ENCODE peak calls at places on chromosome 1, in five cellular contexts. One of them, this sample, is unnamed. For H3K4me1 and H3K9me3, the result is how much of the 10 kb centered on the place peaks cover.

GRCh38 chr1:236762410-236762809 is 32.7 kb upstream of the MTR start:
- DNase-seq in heart left ventricle: no peak
- DNase-seq in left ventricle myocardium inferior: no peak
- DNase-seq in fibroblast of lung: no peak
- DNase-seq in IMR-90: no peak
- DNase-seq in this sample: no peak

GRCh38 chr1:54159733-54160316 is 7.0 kb upstream of the CDCP2 start:
- DNase-seq in IMR-90: no peak
- DNase-seq in left ventricle myocardium inferior: no peak
- DNase-seq in heart left ventricle: no peak
- DNase-seq in fibroblast of lung: no peak
- DNase-seq in this sample: no peak

GRCh38 chr1:22263359-22263758 is 120.5 kb upstream of the WNT4 start:
- DNase-seq in fibroblast of lung: no peak
- DNase-seq in heart left ventricle: no peak
- DNase-seq in IMR-90: no peak
- DNase-seq in left ventricle myocardium inferior: no peak
- DNase-seq in this sample: no peak

GRCh38 chr1:178155478-178156255 is 61.8 kb downstream of the RASAL2 start:
- DNase-seq in fibroblast of lung: peak
- DNase-seq in heart left ventricle: no peak
- DNase-seq in left ventricle myocardium inferior: no peak
- DNase-seq in IMR-90: no peak
- DNase-seq in this sample: no peak

GRCh38 chr1:197811769-197812168 is 36.5 kb upstream of the DENND1B start:
- DNase-seq in IMR-90: peak
- DNase-seq in heart left ventricle: no peak
- DNase-seq in left ventricle myocardium inferior: no peak
- DNase-seq in fibroblast of lung: peak
- DNase-seq in this sample: no peak

GRCh38 chr1:118535901-118536300 is 350.9 kb upstream of the SPAG17 start:
- DNase-seq in IMR-90: no peak
- DNase-seq in fibroblast of lung: no peak
- DNase-seq in heart left ventricle: no peak
- DNase-seq in left ventricle myocardium inferior: no peak
- DNase-seq in this sample: no peak

GRCh38 chr1:20233866-20234265 is 47.5 kb upstream of the PLA2G2C start:
- DNase-seq in heart left ventricle: no peak
- DNase-seq in fibroblast of lung: peak
- DNase-seq in left ventricle myocardium inferior: no peak
- DNase-seq in IMR-90: no peak
- DNase-seq in this sample: no peak

GRCh38 chr1:164565356-164565755 is 6.4 kb downstream of the PBX1 start:
- DNase-seq in fibroblast of lung: peak
- DNase-seq in left ventricle myocardium inferior: no peak
- DNase-seq in heart left ventricle: no peak
- DNase-seq in IMR-90: no peak
- DNase-seq in this sample: no peak

GRCh38 chr1:5742032-5742431 is 250.2 kb downstream of the NPHP4 start:
- DNase-seq in left ventricle myocardium inferior: no peak
- DNase-seq in fibroblast of lung: no peak
- DNase-seq in heart left ventricle: peak
- DNase-seq in IMR-90: no peak
- DNase-seq in this sample: peak

GRCh38 chr1:154871374-154871773 is 1.3 kb upstream of the KCNN3 start:
- DNase-seq in IMR-90: no peak
- DNase-seq in heart left ventricle: no peak
- DNase-seq in fibroblast of lung: no peak
- DNase-seq in left ventricle myocardium inferior: no peak
- DNase-seq in this sample: no peak

GRCh38 chr1:113002297-113002696 is 46.3 kb upstream of the SLC16A1 start:
- DNase-seq in IMR-90: no peak
- DNase-seq in fibroblast of lung: no peak
- DNase-seq in heart left ventricle: no peak
- DNase-seq in left ventricle myocardium inferior: no peak
- DNase-seq in this sample: no peak

GRCh38 chr1:89525169-89525855 is 683 bp downstream of the LRRC8B start:
- DNase-seq in fibroblast of lung: peak
- DNase-seq in heart left ventricle: peak
- DNase-seq in IMR-90: no peak
- DNase-seq in left ventricle myocardium inferior: peak
- DNase-seq in this sample: peak

GRCh38 chr1:203480525-203481084 is 5.0 kb downstream of the PRELP start:
- DNase-seq in fibroblast of lung: peak
- DNase-seq in IMR-90: peak
- DNase-seq in left ventricle myocardium inferior: peak
- DNase-seq in heart left ventricle: peak
- DNase-seq in this sample: no peak

GRCh38 chr1:206472886-206473285 is 2.6 kb downstream of the IKBKE start:
- DNase-seq in left ventricle myocardium inferior: no peak
- DNase-seq in heart left ventricle: no peak
- DNase-seq in fibroblast of lung: no peak
- DNase-seq in IMR-90: no peak
- DNase-seq in this sample: no peak

GRCh38 chr1:112389689-112390088 is 6.3 kb upstream of the CTTNBP2NL start:
- DNase-seq in heart left ventricle: no peak
- DNase-seq in left ventricle myocardium inferior: no peak
- DNase-seq in IMR-90: no peak
- DNase-seq in fibroblast of lung: peak
- DNase-seq in this sample: no peak

GRCh38 chr1:19563336-19564097 is 78.2 kb upstream of the CAPZB start:
- DNase-seq in left ventricle myocardium inferior: peak
- DNase-seq in fibroblast of lung: peak
- DNase-seq in heart left ventricle: peak
- DNase-seq in IMR-90: peak
- DNase-seq in this sample: no peak

GRCh38 chr1:54853793-54854370 is 33.1 kb downstream of the DHCR24 start:
- DNase-seq in IMR-90: no peak
- DNase-seq in heart left ventricle: no peak
- DNase-seq in left ventricle myocardium inferior: no peak
- DNase-seq in fibroblast of lung: no peak
- DNase-seq in this sample: no peak

GRCh38 chr1:168360622-168361021 is 79.9 kb downstream of the TBX19 start:
- DNase-seq in left ventricle myocardium inferior: no peak
- DNase-seq in heart left ventricle: no peak
- DNase-seq in fibroblast of lung: peak
- DNase-seq in IMR-90: no peak
- DNase-seq in this sample: peak

GRCh38 chr1:167856711-167857418 is 57.1 kb downstream of the ADCY10 start:
- DNase-seq in IMR-90: no peak
- DNase-seq in fibroblast of lung: no peak
- DNase-seq in left ventricle myocardium inferior: no peak
- DNase-seq in heart left ventricle: no peak
- DNase-seq in this sample: no peak

GRCh38 chr1:66777846-66778245 is 23.2 kb downstream of the INSL5 start:
- DNase-seq in fibroblast of lung: no peak
- DNase-seq in heart left ventricle: no peak
- DNase-seq in IMR-90: no peak
- DNase-seq in left ventricle myocardium inferior: no peak
- DNase-seq in this sample: no peak

GRCh38 chr1:85654066-85654782 is 54.0 kb downstream of the ZNHIT6 start:
- DNase-seq in IMR-90: peak
- DNase-seq in heart left ventricle: no peak
- DNase-seq in fibroblast of lung: peak
- DNase-seq in left ventricle myocardium inferior: no peak
- DNase-seq in this sample: no peak

GRCh38 chr1:176626572-176627061 is 163.6 kb downstream of the PAPPA2 start:
- DNase-seq in IMR-90: no peak
- DNase-seq in fibroblast of lung: no peak
- DNase-seq in heart left ventricle: no peak
- DNase-seq in left ventricle myocardium inferior: no peak
- DNase-seq in this sample: no peak

GRCh38 chr1:38815903-38816627 is 43.5 kb downstream of the RRAGC start:
- DNase-seq in fibroblast of lung: no peak
- DNase-seq in heart left ventricle: no peak
- DNase-seq in left ventricle myocardium inferior: no peak
- DNase-seq in IMR-90: no peak
- DNase-seq in this sample: no peak

GRCh38 chr1:209493584-209493983 is 89.9 kb upstream of the CAMK1G start:
- DNase-seq in heart left ventricle: no peak
- DNase-seq in IMR-90: no peak
- DNase-seq in fibroblast of lung: no peak
- DNase-seq in left ventricle myocardium inferior: no peak
- DNase-seq in this sample: no peak

GRCh38 chr1:57423135-57424131 is at the start of gene DAB1:
- DNase-seq in left ventricle myocardium inferior: no peak
- DNase-seq in fibroblast of lung: peak
- DNase-seq in IMR-90: peak
- DNase-seq in heart left ventricle: peak
- DNase-seq in this sample: no peak

GRCh38 chr1:17405898-17406759 is 33.3 kb downstream of the RCC2 start:
- DNase-seq in IMR-90: peak
- DNase-seq in left ventricle myocardium inferior: peak
- DNase-seq in heart left ventricle: peak
- DNase-seq in fibroblast of lung: peak
- DNase-seq in this sample: peak

GRCh38 chr1:109790329-109790728 is 26.6 kb upstream of the EPS8L3 start:
- DNase-seq in IMR-90: no peak
- DNase-seq in heart left ventricle: no peak
- DNase-seq in left ventricle myocardium inferior: no peak
- DNase-seq in fibroblast of lung: no peak
- DNase-seq in this sample: no peak

GRCh38 chr1:206590025-206590834 is 22.0 kb downstream of the EIF2D start:
- DNase-seq in left ventricle myocardium inferior: no peak
- DNase-seq in heart left ventricle: no peak
- DNase-seq in IMR-90: peak
- DNase-seq in fibroblast of lung: peak
- DNase-seq in this sample: no peak

DNA sequence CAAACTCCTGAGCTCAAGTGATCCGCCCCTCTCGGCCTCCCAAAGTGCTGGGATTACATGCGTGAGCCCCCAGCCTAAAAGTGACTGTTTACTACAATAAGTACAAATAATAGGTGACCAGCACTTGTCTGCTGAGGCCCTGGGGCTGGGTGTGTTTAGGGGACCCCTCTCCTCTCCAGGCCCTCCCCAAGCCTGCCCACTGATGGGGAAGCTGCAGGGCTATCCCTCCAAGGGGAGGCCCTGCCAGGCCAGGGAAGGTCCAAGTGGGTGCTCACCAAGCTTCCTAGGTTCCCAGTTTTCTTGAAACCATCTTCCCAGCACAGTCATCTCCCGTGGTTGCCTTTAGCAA is 60.7 kb downstream of the H3-3A start:
- DNase-seq in IMR-90: no peak
- DNase-seq in left ventricle myocardium inferior: no peak
- DNase-seq in heart left ventricle: no peak
- DNase-seq in fibroblast of lung: no peak
- DNase-seq in this sample: no peak
- H3K4me1 ChIP-seq in IMR-90: under half
- H3K4me1 ChIP-seq in left ventricle myocardium inferior: under half
- H3K4me1 ChIP-seq in heart left ventricle: under half
- H3K4me1 ChIP-seq in fibroblast of lung: under half
- H3K4me1 ChIP-seq in this sample: under half

GRCh38 chr1:52906135-52906603 is 15.4 kb downstream of the ECHDC2 start:
- DNase-seq in left ventricle myocardium inferior: no peak
- DNase-seq in heart left ventricle: no peak
- DNase-seq in fibroblast of lung: no peak
- DNase-seq in IMR-90: no peak
- DNase-seq in this sample: no peak
- TF ChIP-seq CTCF in left ventricle myocardium inferior: no peak
- TF ChIP-seq CTCF in heart left ventricle: no peak
- TF ChIP-seq CTCF in fibroblast of lung: no peak
- TF ChIP-seq CTCF in IMR-90: no peak
- TF ChIP-seq CTCF in this sample: no peak

GRCh38 chr1:42240964-42241755 is 76.6 kb upstream of the GUCA2A start:
- DNase-seq in fibroblast of lung: peak
- DNase-seq in heart left ventricle: no peak
- DNase-seq in IMR-90: peak
- DNase-seq in left ventricle myocardium inferior: no peak
- DNase-seq in this sample: no peak

GRCh38 chr1:42239555-42239954 is 75.0 kb upstream of the GUCA2A start:
- DNase-seq in left ventricle myocardium inferior: no peak
- DNase-seq in heart left ventricle: no peak
- DNase-seq in IMR-90: peak
- DNase-seq in fibroblast of lung: no peak
- DNase-seq in this sample: no peak

DNA sequence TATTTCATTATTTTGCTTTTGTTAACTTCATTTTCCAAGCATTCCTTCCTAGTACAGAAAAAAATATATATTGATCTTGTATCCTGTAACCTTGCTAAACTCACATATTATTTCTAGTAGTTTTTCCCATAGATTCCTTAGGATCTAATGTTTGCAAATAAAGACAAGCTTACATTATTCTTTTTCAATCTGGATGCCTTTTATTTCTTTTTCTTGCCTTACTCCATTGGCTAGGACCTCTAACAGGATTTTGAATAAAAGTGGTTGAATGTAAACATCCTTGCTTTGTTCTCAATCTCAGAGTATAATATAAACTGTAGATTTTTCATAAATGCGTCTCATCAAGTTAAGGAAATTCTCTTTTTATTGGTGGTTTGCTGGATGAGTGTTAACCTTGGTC is 74.5 kb upstream of the GUCA2A start:
- DNase-seq in left ventricle myocardium inferior: no peak
- DNase-seq in IMR-90: peak
- DNase-seq in heart left ventricle: no peak
- DNase-seq in fibroblast of lung: no peak
- DNase-seq in this sample: no peak
- H3K9me3 ChIP-seq in left ventricle myocardium inferior: under half
- H3K9me3 ChIP-seq in IMR-90: under half
- H3K9me3 ChIP-seq in heart left ventricle: under half
- H3K9me3 ChIP-seq in fibroblast of lung: under half
- H3K9me3 ChIP-seq in this sample: under half

DNA sequence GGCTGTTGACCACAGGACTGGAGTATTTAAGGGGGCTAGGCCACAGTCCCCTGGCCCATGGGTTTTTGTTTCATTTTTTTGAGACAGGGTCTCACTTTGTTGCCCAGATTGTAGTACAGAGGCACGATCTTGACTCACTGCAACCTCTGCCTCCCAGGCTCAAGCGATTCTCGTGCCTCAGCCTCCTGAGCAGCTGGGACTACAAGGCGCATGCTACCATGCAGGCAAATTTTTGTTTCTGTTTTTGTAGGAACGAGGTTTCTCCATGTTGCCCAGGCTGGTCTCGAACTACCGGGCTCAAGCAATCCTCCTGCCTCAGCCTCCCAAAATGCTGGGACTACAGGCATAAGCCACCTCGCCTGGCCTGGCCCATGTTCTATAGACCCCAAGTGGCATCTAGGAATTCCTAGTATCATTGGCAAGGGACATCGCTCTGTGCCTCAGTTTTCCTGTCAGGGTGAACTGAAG is 14.6 kb downstream of the NES start:
- DNase-seq in IMR-90: no peak
- DNase-seq in left ventricle myocardium inferior: no peak
- DNase-seq in fibroblast of lung: no peak
- DNase-seq in heart left ventricle: no peak
- DNase-seq in this sample: no peak
- H3K4me1 ChIP-seq in IMR-90: half or more
- H3K4me1 ChIP-seq in left ventricle myocardium inferior: half or more
- H3K4me1 ChIP-seq in fibroblast of lung: half or more
- H3K4me1 ChIP-seq in heart left ventricle: half or more
- H3K4me1 ChIP-seq in this sample: half or more

GRCh38 chr1:240033406-240033805 is 58.3 kb upstream of the FMN2 start:
- DNase-seq in fibroblast of lung: no peak
- DNase-seq in heart left ventricle: no peak
- DNase-seq in left ventricle myocardium inferior: no peak
- DNase-seq in IMR-90: no peak
- DNase-seq in this sample: no peak
- TF ChIP-seq CTCF in fibroblast of lung: no peak
- TF ChIP-seq CTCF in heart left ventricle: no peak
- TF ChIP-seq CTCF in left ventricle myocardium inferior: no peak
- TF ChIP-seq CTCF in IMR-90: no peak
- TF ChIP-seq CTCF in this sample: no peak

GRCh38 chr1:152514715-152515453 is 602 bp downstream of the CRCT1 start:
- DNase-seq in left ventricle myocardium inferior: no peak
- DNase-seq in fibroblast of lung: no peak
- DNase-seq in heart left ventricle: no peak
- DNase-seq in IMR-90: no peak
- DNase-seq in this sample: no peak
- H3K9me3 ChIP-seq in left ventricle myocardium inferior: under half
- H3K9me3 ChIP-seq in fibroblast of lung: under half
- H3K9me3 ChIP-seq in heart left ventricle: under half
- H3K9me3 ChIP-seq in IMR-90: under half
- H3K9me3 ChIP-seq in this sample: under half